ENCODE peak calls at places on chromosomes 11 and 22, in six cellular contexts. E, P, F, J, W and L are unnamed samples.

GRCh38 chr22:19821523-19822300 is 33.0 kb downstream of the GNB1L start:
- DNase-seq in E (no peak), P (peak; percentile 7), F (no peak), J (no peak), W (no peak), L (no peak)

GRCh38 chr11:83511646-83512045 is 225.5 kb upstream of the CCDC90B start:
- DNase-seq in E (no peak), P (no peak), F (no peak), J (no peak), W (no peak), L (no peak)

GRCh38 chr22:24553597-24554315 is 1.2 kb downstream of the GUCD1 start:
- DNase-seq in E (peak; percentile 62), P (no peak), F (peak; percentile 31), J (peak; percentile 40), W (no peak), L (peak; percentile 20)

GRCh38 chr11:11822946-11823345 is 18.8 kb upstream of the USP47 start:
- DNase-seq in E (no peak), P (no peak), F (no peak), J (no peak), W (no peak), L (no peak)

GRCh38 chr11:28585007-28585406 is 476.8 kb downstream of the METTL15 start:
- DNase-seq in E (no peak), P (no peak), F (no peak), J (peak; percentile 84), W (no peak), L (no peak)

GRCh38 chr22:36505998-36506635 is 723 bp downstream of the FOXRED2 start:
- DNase-seq in E (no peak), P (peak; percentile 22), F (peak; percentile 35), J (no peak), W (no peak), L (peak; percentile 29)

GRCh38 chr11:108871152-108871551 is 206.3 kb downstream of the DDX10 start:
- DNase-seq in E (peak; percentile 43), P (no peak), F (peak; percentile 25), J (peak; percentile 75), W (no peak), L (peak; percentile 17)

GRCh38 chr11:9385288-9385902 is 943 bp downstream of the IPO7 start:
- DNase-seq in E (peak; percentile 74), P (no peak), F (no peak), J (no peak), W (no peak), L (no peak)

GRCh38 chr22:43630451-43630850 is 181.7 kb downstream of the EFCAB6 start:
- DNase-seq in E (no peak), P (no peak), F (no peak), J (no peak), W (no peak), L (no peak)

GRCh38 chr22:37018815-37019308 is 385 bp downstream of the TST start:
- DNase-seq in E (peak; percentile 64), P (peak; percentile 51), F (peak; percentile 71), J (peak; percentile 55), W (peak; percentile 54), L (peak; percentile 78)

GRCh38 chr11:45262900-45263299 is 23.2 kb downstream of the SYT13 start:
- DNase-seq in E (no peak), P (no peak), F (no peak), J (no peak), W (no peak), L (no peak)

GRCh38 chr11:74005721-74006517 is 3.0 kb downstream of the UCP3 start:
- DNase-seq in E (no peak), P (no peak), F (no peak), J (no peak), W (no peak), L (no peak)

GRCh38 chr11:35404397-35404775 is 15.0 kb downstream of the SLC1A2 start:
- DNase-seq in E (peak; percentile 57), P (peak; percentile 91), F (no peak), J (peak; percentile 38), W (no peak), L (no peak)

GRCh38 chr11:77697865-77698264 is 60.3 kb upstream of the CLNS1A start:
- DNase-seq in E (no peak), P (no peak), F (no peak), J (no peak), W (no peak), L (no peak)

DNA sequence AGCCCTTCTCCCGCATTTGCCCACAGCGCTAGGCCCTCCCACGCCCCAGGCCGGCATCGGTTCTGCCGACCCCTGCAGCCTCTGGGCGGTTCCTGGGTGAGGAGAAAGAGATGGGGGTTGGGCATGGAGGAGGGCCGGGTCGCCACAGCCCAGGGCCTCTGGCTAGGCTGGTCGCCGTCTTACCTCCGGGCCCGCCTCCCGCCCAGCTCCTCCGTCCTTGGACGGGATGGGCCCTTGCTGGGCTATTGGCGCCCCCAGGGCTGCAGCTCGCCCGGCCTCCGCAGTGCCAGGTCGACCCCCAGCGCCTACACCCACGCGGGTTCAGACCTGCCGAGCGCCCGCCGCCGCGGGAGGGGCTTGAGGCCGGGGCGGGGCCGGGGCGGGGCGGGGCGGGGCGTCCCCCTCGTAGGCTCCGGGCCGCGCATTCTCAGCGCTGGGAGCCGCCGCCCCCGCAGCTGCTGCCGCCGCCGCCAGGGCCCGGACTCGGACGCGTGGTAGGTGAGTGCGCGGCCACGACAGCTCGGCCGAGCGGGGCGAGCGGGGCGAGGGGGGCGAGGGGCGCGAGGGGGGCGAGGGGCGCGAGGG is at the start of gene CD151:
- DNase-seq in E (peak; percentile 65), P (peak; percentile 66), F (peak; percentile 64), J (peak; percentile 45), W (no peak), L (no peak)
- TF ChIP-seq POLR2A in E (peak; percentile 24), P (no peak), F (no peak), J (no peak), W (no peak), L (no peak)

GRCh38 chr11:60987577-60988277 is 16.2 kb downstream of the CD6 start:
- DNase-seq in E (no peak), P (no peak), F (no peak), J (no peak), W (no peak), L (no peak)
- H3K4me1 ChIP-seq in E (no peaks in the 10 kb centered on the region), P (peaks cover 6% of the 10 kb centered on the region), F (no peaks in the 10 kb centered on the region), J (peaks cover 3% of the 10 kb centered on the region), W (no peaks in the 10 kb centered on the region), L (no peaks in the 10 kb centered on the region)

GRCh38 chr22:49533886-49534285 is 293.8 kb downstream of the BRD1 start:
- DNase-seq in E (no peak), P (no peak), F (no peak), J (no peak), W (no peak), L (no peak)

GRCh38 chr22:49530671-49531532 is 296.8 kb downstream of the BRD1 start:
- DNase-seq in E (no peak), P (no peak), F (no peak), J (no peak), W (no peak), L (no peak)

GRCh38 chr22:49532831-49533802 is 294.6 kb downstream of the BRD1 start:
- DNase-seq in E (no peak), P (no peak), F (no peak), J (no peak), W (no peak), L (no peak)

GRCh38 chr22:49534386-49534785 is 293.3 kb downstream of the BRD1 start:
- DNase-seq in E (no peak), P (no peak), F (no peak), J (no peak), W (no peak), L (no peak)

GRCh38 chr22:49531533-49531895 is 296.2 kb downstream of the BRD1 start:
- DNase-seq in E (no peak), P (no peak), F (no peak), J (no peak), W (no peak), L (no peak)
- H3K9me3 ChIP-seq in E (no peaks in the 10 kb centered on the region), P (no peaks in the 10 kb centered on the region), F (no peaks in the 10 kb centered on the region), J (peaks cover 55% of the 10 kb centered on the region), W (no peaks in the 10 kb centered on the region), L (no peaks in the 10 kb centered on the region)

DNA sequence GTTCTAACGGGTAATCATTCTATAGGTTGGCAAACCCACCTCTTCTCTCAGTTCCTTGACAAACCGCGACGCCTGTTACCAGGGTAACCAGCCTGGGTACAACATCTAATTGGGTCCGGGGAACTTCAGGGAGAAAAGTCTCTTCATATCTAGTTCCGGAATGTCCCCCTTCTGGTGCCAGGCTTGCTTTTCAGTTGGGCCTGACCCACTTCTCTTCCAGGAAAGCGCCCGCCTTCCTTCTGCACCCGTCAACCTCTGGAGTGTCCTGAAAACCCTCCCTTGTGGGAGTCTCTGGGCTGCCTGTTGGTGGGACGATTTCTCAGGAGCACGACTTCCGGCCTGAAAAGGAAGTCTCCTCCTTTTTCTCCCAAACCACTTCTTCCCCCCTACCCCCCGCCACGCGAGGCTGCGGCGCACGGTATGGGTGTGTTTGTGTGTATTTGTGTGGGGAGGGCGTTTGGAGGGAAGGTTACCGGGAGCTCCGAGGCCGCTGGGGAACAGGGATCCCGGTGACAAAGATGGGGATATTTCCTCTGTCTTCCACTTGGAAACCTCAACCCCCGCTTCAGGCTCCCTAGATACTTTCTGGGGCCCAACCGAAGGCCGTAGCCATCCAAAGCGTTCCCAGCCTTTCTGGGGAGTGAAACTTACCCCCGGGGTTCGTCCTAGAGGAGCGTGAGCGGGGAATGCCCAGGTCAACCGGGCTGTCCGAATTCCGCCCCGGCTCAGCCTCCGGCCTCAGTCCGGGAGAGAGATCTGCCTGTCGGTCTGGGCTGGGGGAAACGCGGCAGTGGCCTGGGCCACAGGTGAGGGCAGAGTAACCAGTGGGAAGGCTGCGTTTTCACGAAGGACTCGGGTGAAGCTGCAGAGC is at the start of the genes NKAPD1 and PIH1D2:
- DNase-seq in E (peak; percentile 78), P (peak; percentile 75), F (peak; percentile 73), J (peak; percentile 88), W (peak; percentile 50), L (peak; percentile 79)
- TF ChIP-seq POLR2A in E (peak; percentile 20), P (no peak), F (peak; percentile 36), J (no peak), W (peak; percentile 32), L (peak; percentile 17)

GRCh38 chr11:121904148-121904547 is 211.9 kb downstream of the BLID start:
- DNase-seq in E (peak; percentile 37), P (no peak), F (no peak), J (no peak), W (no peak), L (no peak)

GRCh38 chr11:121914508-121914907 is 201.5 kb downstream of the BLID start:
- DNase-seq in E (no peak), P (no peak), F (no peak), J (no peak), W (no peak), L (no peak)

GRCh38 chr11:121907379-121907778 is 208.6 kb downstream of the BLID start:
- DNase-seq in E (no peak), P (no peak), F (no peak), J (no peak), W (no peak), L (no peak)

DNA sequence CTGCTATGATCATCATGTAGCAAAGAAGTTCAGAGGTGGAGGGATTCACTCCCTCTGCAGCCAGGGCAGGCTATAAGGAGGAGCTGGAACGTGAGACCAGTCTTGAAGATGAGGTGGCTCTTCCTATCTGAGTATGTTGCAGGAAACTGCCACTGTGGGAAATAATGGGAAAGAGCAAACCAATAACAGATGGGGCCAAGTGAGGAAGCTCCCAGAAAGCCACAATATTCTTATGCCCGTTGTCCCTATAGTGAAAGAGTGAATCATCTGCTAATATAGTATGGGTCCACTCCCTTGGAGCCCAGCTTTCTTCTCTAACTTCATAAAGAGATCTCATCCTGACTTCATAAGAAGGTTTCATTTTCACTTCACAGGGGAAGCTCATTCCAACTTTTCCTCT is 206.4 kb downstream of the BLID start:
- DNase-seq in E (no peak), P (no peak), F (no peak), J (no peak), W (no peak), L (no peak)
- H3K4me1 ChIP-seq in E (no peaks in the 10 kb centered on the region), P (no peaks in the 10 kb centered on the region), F (no peaks in the 10 kb centered on the region), J (peaks cover 2% of the 10 kb centered on the region), W (no peaks in the 10 kb centered on the region), L (no peaks in the 10 kb centered on the region)